ENCODE peak calls at places on chromosomes 13 and 19, in nine cellular contexts. I is heart left ventricle, V is colonic mucosa, N is cardiac muscle cell, M is thoracic aorta, W is tibial nerve, X is IMR-90, P is esophagus squamous epithelium, K is tibial artery. F is an unnamed sample.
A peak's percentile ranks its signal among the peaks of the same experiment; 100 is the strongest.

GRCh38 chr13:30142502-30143211 is 164.7 kb downstream of the KATNAL1 start:
- DNase-seq in W (no peak), P (no peak), I (no peak), N (no peak), V (no peak), K (no peak), M (no peak), X (peak; percentile 99), F (no peak)

GRCh38 chr13:51697855-51698254 is 106.1 kb downstream of the DHRS12 start:
- DNase-seq in V (no peak), M (no peak), W (no peak), I (no peak), K (no peak), X (peak; percentile 18), N (peak; percentile 34), P (no peak), F (peak; percentile 28)

GRCh38 chr19:30421571-30421970 is 49.4 kb downstream of the ZNF536 start:
- DNase-seq in K (no peak), P (no peak), V (no peak), X (no peak), N (no peak), W (no peak), I (no peak), M (no peak), F (no peak)

GRCh38 chr19:5145521-5146511 is 176.9 kb downstream of the KDM4B start:
- DNase-seq in V (no peak), M (no peak), I (no peak), P (no peak), X (no peak), K (no peak), W (no peak), N (no peak), F (no peak)

GRCh38 chr19:13060233-13060963 is 42.3 kb downstream of the LYL1 start:
- DNase-seq in M (no peak), I (peak; percentile 66), X (no peak), N (no peak), P (no peak), V (peak; percentile 55), K (no peak), W (no peak), F (no peak)

GRCh38 chr13:28716511-28716910 is 2.3 kb downstream of the SLC46A3 start:
- DNase-seq in M (no peak), V (peak; percentile 84), X (peak; percentile 83), K (no peak), W (no peak), N (no peak), I (peak; percentile 65), P (no peak), F (no peak)

GRCh38 chr13:113491418-113491883 is 940 bp upstream of the DCUN1D2 start:
- DNase-seq in N (peak; percentile 47), P (no peak), W (no peak), K (no peak), V (peak; percentile 44), X (peak; percentile 14), M (no peak), I (no peak), F (no peak)

GRCh38 chr13:45623516-45624090 is 8.1 kb upstream of the ERICH6B start:
- DNase-seq in V (no peak), X (peak; percentile 16), P (no peak), K (no peak), M (no peak), N (peak; percentile 37), W (no peak), I (no peak), F (peak; percentile 61)

GRCh38 chr13:108342369-108343289 is 73.1 kb downstream of the TNFSF13B start:
- DNase-seq in P (no peak), W (no peak), I (no peak), M (no peak), K (no peak), V (no peak), X (peak; percentile 35), N (peak; percentile 60), F (peak; percentile 45)

GRCh38 chr19:4310247-4311121 is 6.1 kb downstream of the FSD1 start:
- DNase-seq in X (no peak), N (no peak), W (no peak), V (peak; percentile 33), I (no peak), K (no peak), P (no peak), M (no peak), F (peak; percentile 67)

GRCh38 chr13:108346376-108346775 is 76.9 kb downstream of the TNFSF13B start:
- DNase-seq in P (no peak), N (no peak), W (no peak), V (no peak), K (no peak), X (no peak), M (no peak), I (no peak), F (no peak)

GRCh38 chr19:13053761-13054604 is 48.7 kb downstream of the LYL1 start:
- DNase-seq in P (no peak), W (peak; percentile 82), M (no peak), X (peak; percentile 96), V (peak; percentile 70), N (peak; percentile 86), K (peak; percentile 78), I (peak; percentile 93), F (no peak)

GRCh38 chr13:101139076-101139475 is 277.2 kb downstream of the NALCN start:
- DNase-seq in V (no peak), M (no peak), P (no peak), K (no peak), W (no peak), I (no peak), X (no peak), N (no peak), F (no peak)

GRCh38 chr13:70339738-70340137 is 231.5 kb upstream of the KLHL1 start:
- DNase-seq in N (peak; percentile 34), M (no peak), I (no peak), V (peak; percentile 20), X (no peak), P (no peak), K (no peak), W (no peak), F (peak; percentile 56)

GRCh38 chr19:4061178-4061682 is 5.5 kb downstream of the ZBTB7A start:
- DNase-seq in I (peak; percentile 69), W (peak; percentile 83), V (peak; percentile 97), K (peak; percentile 89), N (no peak), M (peak; percentile 46), X (no peak), P (no peak), F (peak; percentile 77)

GRCh38 chr13:31944262-31945160 is 87.1 kb upstream of the FRY start:
- DNase-seq in I (no peak), X (no peak), K (no peak), P (no peak), N (no peak), M (no peak), W (no peak), V (no peak), F (no peak)

GRCh38 chr13:26508885-26509284 is 48.6 kb upstream of the WASF3 start:
- DNase-seq in X (peak; percentile 95), W (peak; percentile 76), K (peak; percentile 92), M (no peak), P (no peak), N (no peak), V (peak; percentile 41), I (peak; percentile 25), F (no peak)

GRCh38 chr19:33406521-33407139 is 33.1 kb downstream of the CEBPG start:
- DNase-seq in P (peak; percentile 20), I (peak; percentile 68), V (peak; percentile 85), K (peak; percentile 67), X (peak; percentile 39), W (peak; percentile 69), N (peak; percentile 71), M (peak; percentile 31), F (peak; percentile 81)

GRCh38 chr13:34357435-34358232 is 539.7 kb downstream of the RFC3 start:
- DNase-seq in V (no peak), K (peak; percentile 23), X (peak; percentile 79), P (no peak), I (no peak), N (no peak), W (no peak), M (no peak), F (no peak)

DNA sequence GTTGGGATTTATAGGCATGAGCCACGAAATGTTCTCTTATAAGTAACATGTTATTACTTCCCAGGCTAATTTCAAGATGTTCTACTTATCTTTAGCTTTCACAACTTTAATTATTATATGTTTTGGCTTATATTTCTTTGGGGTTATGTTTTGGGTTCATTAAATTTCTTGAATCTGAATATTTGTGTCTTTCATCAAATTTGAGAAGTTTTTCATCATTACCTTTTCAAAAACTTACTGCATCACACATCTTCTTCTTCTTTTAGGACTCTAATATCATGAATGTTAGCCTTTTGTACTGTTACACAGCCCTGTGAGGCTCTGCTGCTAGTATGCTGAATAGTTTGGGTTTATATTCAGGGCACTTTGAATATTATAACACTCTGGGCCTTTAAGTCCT is 9.7 kb upstream of the ZNF266 start:
- DNase-seq in V (no peak), X (no peak), K (no peak), I (no peak), M (no peak), W (no peak), N (no peak), P (no peak), F (no peak)
- H3K9me3 ChIP-seq in V (no peaks in the 10 kb centered on the region), X (peaks cover 52% of the 10 kb centered on the region), K (peaks cover 34% of the 10 kb centered on the region), I (peaks cover 15% of the 10 kb centered on the region), M (peaks cover 59% of the 10 kb centered on the region), W (no peaks in the 10 kb centered on the region), N (no peaks in the 10 kb centered on the region), P (no peaks in the 10 kb centered on the region), F (peaks cover 49% of the 10 kb centered on the region)

GRCh38 chr19:9721861-9722260 is 46.7 kb downstream of the ZNF846 start:
- DNase-seq in K (no peak), N (no peak), W (no peak), P (no peak), I (no peak), V (no peak), X (no peak), M (no peak), F (peak; percentile 45)
- H3K4me3 ChIP-seq in K (no peak overlapping the region), N (no peak overlapping the region), W (no peak overlapping the region), P (no peak overlapping the region), I (no peak overlapping the region), V (no peak overlapping the region), X (no peak overlapping the region), M (no peak overlapping the region), F (peak overlapping the region; percentile 44)

DNA sequence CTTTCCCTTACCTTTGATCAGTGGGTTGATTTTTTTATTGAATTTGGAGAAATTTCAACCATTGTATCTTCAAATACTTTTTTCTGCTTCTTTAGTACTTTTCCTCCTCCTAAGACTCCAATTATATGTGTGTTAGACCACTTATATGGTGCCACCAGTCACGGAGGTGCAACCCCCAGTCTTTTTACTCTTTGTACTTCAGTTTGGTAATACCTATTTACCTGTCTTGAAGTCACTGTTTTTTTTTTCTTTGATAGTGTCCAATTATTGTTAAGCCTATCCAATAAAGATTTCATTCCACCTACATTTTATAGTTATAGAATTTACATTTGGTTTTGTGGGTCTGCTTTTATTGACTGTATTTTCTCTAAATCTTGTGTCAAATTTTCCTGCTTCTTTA is 14.9 kb downstream of the ZNF283 start:
- DNase-seq in N (no peak), M (no peak), K (no peak), X (no peak), W (no peak), P (no peak), I (no peak), V (no peak), F (no peak)
- H3K36me3 ChIP-seq in N (peaks cover 37% of the 10 kb centered on the region), M (peaks cover 77% of the 10 kb centered on the region), K (peaks cover 100% of the 10 kb centered on the region), X (peaks cover 48% of the 10 kb centered on the region), W (peaks cover 7% of the 10 kb centered on the region), P (peaks cover 100% of the 10 kb centered on the region), I (peaks cover 99% of the 10 kb centered on the region), V (peaks cover 6% of the 10 kb centered on the region), F (peaks cover 73% of the 10 kb centered on the region)

DNA sequence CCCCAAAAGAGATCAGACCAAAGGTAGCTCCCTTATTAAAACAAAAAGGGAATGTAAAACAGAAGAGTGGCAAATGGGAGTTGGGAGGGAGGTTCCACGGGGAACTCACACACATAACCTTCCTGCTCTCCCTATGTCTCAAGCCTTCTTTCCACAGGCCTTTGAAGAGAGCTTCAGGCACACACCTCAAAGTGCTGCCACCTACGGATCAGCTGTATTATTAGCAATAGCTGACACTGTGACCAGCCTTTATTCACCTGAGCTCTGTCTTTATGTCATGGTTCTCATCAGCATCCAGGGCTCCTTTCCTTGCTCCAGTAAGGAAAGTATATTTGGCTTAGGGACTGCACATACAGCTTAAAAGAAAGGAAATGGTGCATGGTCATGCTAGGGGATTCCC is 11.3 kb downstream of the ZNF571 start:
- DNase-seq in P (no peak), K (no peak), V (no peak), W (no peak), M (no peak), I (no peak), X (no peak), N (no peak), F (no peak)
- H3K9me3 ChIP-seq in P (no peaks in the 10 kb centered on the region), K (peaks cover 58% of the 10 kb centered on the region), V (peaks cover 12% of the 10 kb centered on the region), W (no peaks in the 10 kb centered on the region), M (peaks cover 35% of the 10 kb centered on the region), I (peaks cover 51% of the 10 kb centered on the region), X (peaks cover 46% of the 10 kb centered on the region), N (no peaks in the 10 kb centered on the region), F (peaks cover 47% of the 10 kb centered on the region)

F was measured in Karpas-422.